ENCODE peak calls at places on chromosomes 13 and 19, in ten cellular contexts. I is keratinocyte, K is ovary, E is SK-N-SH, O is PC-3, S is GM12864, N is GM12865, R is A549, A is iPS DF 6.9, Y is thyroid gland. P is an unnamed sample.

GRCh38 chr13:52780092-52780491 is 40.5 kb upstream of the CNMD start:
- DNase-seq in O (no peak), E (no peak), A (no peak), Y (no peak), K (no peak), N (peak; percentile 5), I (no peak), R (no peak), S (no peak), P (no peak)

GRCh38 chr19:45768644-45769053 is 403 bp downstream of the SIX5 start:
- DNase-seq in R (peak; percentile 65), Y (peak; percentile 50), I (no peak), N (peak; percentile 75), O (no peak), E (no peak), S (no peak), K (peak; percentile 76), A (no peak), P (no peak)

GRCh38 chr19:8529369-8530006 is 15.5 kb upstream of the ZNF414 start:
- DNase-seq in E (no peak), S (no peak), Y (no peak), O (no peak), I (no peak), R (no peak), A (no peak), K (no peak), N (no peak), P (no peak)

GRCh38 chr19:47028372-47028672 is 8.7 kb downstream of the NPAS1 start:
- DNase-seq in O (no peak), K (no peak), I (no peak), S (no peak), Y (no peak), E (peak; percentile 78), N (no peak), R (no peak), A (no peak), P (no peak)

GRCh38 chr13:50679321-50679720 is 164.2 kb downstream of the DLEU7 start:
- DNase-seq in A (no peak), I (no peak), O (no peak), K (no peak), S (no peak), R (no peak), Y (no peak), E (no peak), N (no peak), P (no peak)

GRCh38 chr13:34512811-34513210 is 429.3 kb upstream of the NBEA start:
- DNase-seq in O (no peak), I (no peak), Y (no peak), A (no peak), K (no peak), N (no peak), R (no peak), S (no peak), E (no peak), P (no peak)

GRCh38 chr13:76853481-76853880 is 32.7 kb downstream of the KCTD12 start:
- DNase-seq in Y (no peak), K (no peak), N (no peak), I (no peak), O (peak; percentile 65), S (no peak), A (no peak), R (no peak), E (no peak), P (no peak)

GRCh38 chr13:101919541-101920306 is 467.2 kb downstream of the ITGBL1 start:
- DNase-seq in O (no peak), A (no peak), S (no peak), N (no peak), R (no peak), I (no peak), Y (peak; percentile 28), K (no peak), E (peak; percentile 6), P (no peak)

GRCh38 chr13:36475468-36475867 is 43.2 kb downstream of the CCNA1 start:
- DNase-seq in N (no peak), I (no peak), R (no peak), K (no peak), S (no peak), E (peak; percentile 9), O (peak; percentile 58), Y (no peak), A (no peak), P (no peak)

GRCh38 chr13:30711837-30712236 is 23.5 kb upstream of the ALOX5AP start:
- DNase-seq in E (no peak), S (no peak), Y (no peak), O (no peak), K (no peak), N (no peak), I (no peak), A (no peak), R (no peak), P (no peak)

GRCh38 chr19:10009714-10010224 is 535 bp downstream of the COL5A3 start:
- DNase-seq in O (no peak), R (no peak), Y (no peak), E (no peak), S (no peak), K (no peak), I (no peak), A (no peak), N (no peak), P (no peak)

GRCh38 chr19:34430738-34431625 is 2.8 kb downstream of the UBA2 start:
- DNase-seq in S (peak; percentile 39), Y (peak; percentile 2), R (peak; percentile 98), N (peak; percentile 81), O (peak; percentile 59), K (no peak), I (peak; percentile 26), A (peak; percentile 9), E (peak; percentile 77), P (peak; percentile 14)
- H3K4me3 ChIP-seq in S (peak overlapping the region; percentile 16), Y (no peak overlapping the region), R (no peak overlapping the region), N (peak overlapping the region; percentile 81), O (peak overlapping the region; percentile 98), K (no peak overlapping the region), I (peak overlapping the region; percentile 30), A (no peak overlapping the region), E (peak overlapping the region; percentile 24), P (no peak overlapping the region)

GRCh38 chr19:33470040-33470330 is 51.6 kb downstream of the PEPD start:
- DNase-seq in I (no peak), Y (no peak), O (no peak), K (no peak), N (no peak), E (no peak), S (no peak), A (no peak), R (no peak), P (no peak)

GRCh38 chr19:33471111-33471996 is 50.2 kb downstream of the PEPD start:
- DNase-seq in A (no peak), I (no peak), S (no peak), K (no peak), R (no peak), E (peak; percentile 75), Y (no peak), N (no peak), O (no peak), P (no peak)

GRCh38 chr19:33470686-33471085 is 50.9 kb downstream of the PEPD start:
- DNase-seq in K (no peak), R (no peak), I (no peak), S (no peak), O (no peak), Y (no peak), A (no peak), E (peak; percentile 53), N (no peak), P (no peak)

GRCh38 chr19:33473644-33474305 is 47.8 kb downstream of the PEPD start:
- DNase-seq in N (no peak), S (no peak), E (no peak), O (peak; percentile 60), A (no peak), Y (no peak), I (no peak), K (no peak), R (no peak), P (no peak)

DNA sequence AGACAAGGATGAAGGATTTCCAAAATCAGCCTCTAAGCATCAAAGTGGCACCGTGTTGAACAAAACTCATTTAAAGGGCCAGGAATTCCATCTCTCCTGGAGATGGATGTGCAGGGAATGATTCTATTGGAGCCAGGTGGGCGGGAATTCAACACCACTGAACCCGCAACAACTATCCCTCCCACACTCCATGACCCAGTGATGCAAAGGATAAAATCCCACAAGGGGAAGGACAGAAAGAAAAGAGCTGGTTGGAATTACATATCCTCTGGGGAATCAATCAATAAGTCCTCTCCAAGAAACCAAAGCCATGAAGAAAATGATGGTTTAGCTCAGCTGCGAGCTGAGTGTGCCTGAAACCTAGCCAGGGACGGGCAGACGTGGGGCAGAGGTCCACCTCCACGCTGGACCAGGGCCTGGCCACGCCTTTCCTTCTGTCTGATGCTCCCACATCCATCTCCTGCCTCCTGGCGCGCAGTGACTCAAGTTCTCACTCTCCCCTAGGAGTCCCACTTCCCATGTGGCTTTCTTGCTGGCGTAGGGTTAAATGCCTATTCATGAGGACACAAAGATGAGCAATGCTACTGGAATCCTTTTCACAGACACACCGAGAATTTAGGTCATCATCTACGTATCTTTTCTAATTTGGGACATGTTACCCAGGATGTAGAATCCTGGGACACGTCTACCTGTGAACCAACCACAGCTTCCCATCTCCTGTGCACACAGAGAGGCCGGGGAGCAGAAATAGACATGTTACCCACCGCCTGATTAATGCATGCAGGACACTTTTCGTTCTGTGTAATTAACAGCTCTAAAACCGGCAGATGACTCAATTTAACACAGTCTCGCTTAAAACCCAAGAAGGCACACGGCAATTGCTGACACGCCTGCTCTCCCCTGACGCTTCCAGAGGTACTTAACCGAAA is 48.6 kb downstream of the PEPD start:
- DNase-seq in R (no peak), E (no peak), S (no peak), N (no peak), I (peak; percentile 65), Y (no peak), O (peak; percentile 85), A (no peak), K (no peak), P (peak; percentile 53)
- H3K4me3 ChIP-seq in R (no peak overlapping the region), E (no peak overlapping the region), S (no peak overlapping the region), N (no peak overlapping the region), I (no peak overlapping the region), Y (no peak overlapping the region), O (peak overlapping the region; percentile 28), A (no peak overlapping the region), K (no peak overlapping the region), P (no peak overlapping the region)

DNA sequence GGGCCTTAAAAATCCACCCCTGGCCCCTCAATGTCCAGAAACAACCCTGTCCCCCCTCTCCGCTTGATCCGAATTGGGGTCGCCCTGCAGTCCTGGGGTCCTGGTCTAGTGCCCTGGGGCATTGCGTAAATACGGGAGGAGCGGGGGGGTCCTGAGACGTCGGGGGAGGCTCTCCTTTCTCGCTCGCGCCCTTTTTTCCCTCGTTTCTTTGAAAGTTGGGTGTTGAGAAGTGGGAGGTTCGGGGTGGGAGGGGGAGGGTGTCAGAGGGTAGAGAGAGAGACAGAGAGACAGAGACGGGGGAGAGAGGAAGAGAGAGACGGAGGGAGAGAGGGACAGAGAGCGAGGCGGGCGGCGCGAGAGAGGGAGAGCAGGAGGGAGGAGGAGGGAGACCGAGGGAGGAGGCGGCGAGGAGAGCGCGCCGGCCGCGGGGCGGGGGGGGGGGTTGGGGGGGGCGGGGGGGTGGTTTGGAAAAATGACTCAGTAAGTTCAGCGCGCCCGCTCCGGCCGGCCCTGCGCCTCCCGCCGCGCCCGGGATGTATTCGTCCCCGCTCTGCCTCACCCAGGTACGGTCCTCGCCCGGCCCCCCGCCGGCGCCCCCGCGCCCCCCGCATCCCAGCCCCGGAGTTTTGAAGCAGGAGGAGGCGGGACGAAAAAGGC is at the start of gene NFIC:
- DNase-seq in E (peak; percentile 84), R (no peak), N (peak; percentile 72), Y (peak; percentile 73), A (no peak), K (peak; percentile 84), O (peak; percentile 50), S (no peak), I (no peak), P (no peak)
- H3K4me3 ChIP-seq in E (peak within 1 kb of the TSS; percentile 79), R (peak within 1 kb of the TSS; percentile 83), N (peak within 1 kb of the TSS; percentile 97), Y (peak within 1 kb of the TSS; percentile 62), A (peak within 1 kb of the TSS; percentile 39), K (peak within 1 kb of the TSS; percentile 88), O (peak within 1 kb of the TSS; percentile 90), S (peak within 1 kb of the TSS; percentile 75), I (peak within 1 kb of the TSS; percentile 83), P (peak within 1 kb of the TSS; percentile 90)

GRCh38 chr19:1239420-1239795 is 1.6 kb upstream of the CBARP start:
- DNase-seq in A (no peak), Y (no peak), I (no peak), R (no peak), E (no peak), K (no peak), O (no peak), S (no peak), N (no peak), P (no peak)
- H3K4me3 ChIP-seq in A (no peak overlapping the region), Y (no peak overlapping the region), I (no peak overlapping the region), R (no peak overlapping the region), E (no peak overlapping the region), K (no peak overlapping the region), O (no peak overlapping the region), S (no peak overlapping the region), N (no peak overlapping the region), P (no peak overlapping the region)